ENCODE peak calls at places on chromosomes 2 and 18, in six cellular contexts. K is stimulated activated CD4-positive, alpha-beta T cell treated with anti-CD3 and anti-CD28 coated beads, Interleukin-4, amount 100 ng/mL, for 1 hour; Y is endothelial cell; G is CD8-positive, alpha-beta T cell; Q is KG1; F is NCI-H748 treated with DMSO at 0.1 percent for 48 hours. W is an unnamed sample.

GRCh38 chr2:187129306-187129705 is 280.3 kb upstream of the ZSWIM2 start:
- DNase-seq in K (no peak), Y (no peak), G (no peak), Q (no peak), F (no peak), W (no peak)

GRCh38 chr2:239252433-239253200 is 148.2 kb downstream of the HDAC4 start:
- DNase-seq in K (no peak), Y (no peak), G (no peak), Q (no peak), F (no peak), W (no peak)

GRCh38 chr2:186959486-186959885 is 110.5 kb upstream of the ZSWIM2 start:
- DNase-seq in K (no peak), Y (no peak), G (no peak), Q (no peak), F (no peak), W (no peak)

GRCh38 chr18:52288403-52289004 is 51.5 kb upstream of the DCC start:
- DNase-seq in K (no peak), Y (peak), G (no peak), Q (no peak), F (peak), W (peak)

GRCh38 chr2:232891621-232892071 is 21.6 kb downstream of the SNORC start:
- DNase-seq in K (no peak), Y (no peak), G (no peak), Q (no peak), F (no peak), W (no peak)

GRCh38 chr2:48589170-48589767 is 28.4 kb upstream of the GTF2A1L start:
- DNase-seq in K (no peak), Y (peak), G (no peak), Q (no peak), F (peak), W (peak)

GRCh38 chr18:11251891-11252270 is 102.5 kb upstream of the PIEZO2 start:
- DNase-seq in K (no peak), Y (no peak), G (no peak), Q (no peak), F (no peak), W (no peak)

GRCh38 chr18:5513947-5514346 is 29.9 kb downstream of the EPB41L3 start:
- DNase-seq in K (no peak), Y (no peak), G (no peak), Q (no peak), F (no peak), W (no peak)

GRCh38 chr2:42385225-42385624 is 24.2 kb upstream of the COX7A2L start:
- DNase-seq in K (no peak), Y (no peak), G (no peak), Q (no peak), F (no peak), W (no peak)

GRCh38 chr18:75678662-75679061 is 251.2 kb upstream of the SMIM21 start:
- DNase-seq in K (no peak), Y (no peak), G (no peak), Q (no peak), F (no peak), W (no peak)

GRCh38 chr2:134225841-134226240 is 28.0 kb upstream of the MGAT5 start:
- DNase-seq in K (no peak), Y (no peak), G (no peak), Q (no peak), F (no peak), W (no peak)

GRCh38 chr2:74535440-74535965 is 5.8 kb downstream of the HTRA2 start:
- DNase-seq in K (no peak), Y (no peak), G (no peak), Q (no peak), F (no peak), W (no peak)

GRCh38 chr2:23541453-23542334 is 156.7 kb downstream of the KLHL29 start:
- DNase-seq in K (no peak), Y (no peak), G (no peak), Q (no peak), F (peak), W (no peak)

GRCh38 chr18:55753643-55754255 is 165.8 kb upstream of the TCF4 start:
- DNase-seq in K (no peak), Y (no peak), G (no peak), Q (no peak), F (no peak), W (no peak)

GRCh38 chr2:237429761-237430160 is 15.8 kb upstream of the COL6A3 start:
- DNase-seq in K (no peak), Y (no peak), G (no peak), Q (no peak), F (no peak), W (no peak)

GRCh38 chr2:135056790-135057189 is 4.7 kb downstream of the RAB3GAP1 start:
- DNase-seq in K (no peak), Y (no peak), G (no peak), Q (no peak), F (no peak), W (no peak)

GRCh38 chr18:8965398-8965797 is 137.1 kb upstream of the NDUFV2 start:
- DNase-seq in K (no peak), Y (no peak), G (no peak), Q (no peak), F (no peak), W (no peak)

GRCh38 chr2:217289909-217290283 is 430.0 kb upstream of the TNP1 start:
- DNase-seq in K (no peak), Y (no peak), G (no peak), Q (no peak), F (peak), W (peak)

GRCh38 chr2:107374261-107374660 is 452.4 kb upstream of the RGPD4 start:
- DNase-seq in K (no peak), Y (no peak), G (no peak), Q (no peak), F (peak), W (no peak)

GRCh38 chr2:33111002-33111446 is 164.3 kb downstream of the LTBP1 start:
- DNase-seq in K (no peak), Y (no peak), G (no peak), Q (no peak), F (no peak), W (no peak)

GRCh38 chr18:35158728-35159443 is 81.9 kb upstream of the ZNF397 start:
- DNase-seq in K (no peak), Y (no peak), G (no peak), Q (peak), F (no peak), W (no peak)

GRCh38 chr2:172957734-172958133 is 117.9 kb upstream of the MAP3K20 start:
- DNase-seq in K (no peak), Y (no peak), G (no peak), Q (no peak), F (no peak), W (no peak)

GRCh38 chr2:30265441-30266015 is 34.2 kb downstream of the LBH start:
- DNase-seq in K (no peak), Y (no peak), G (no peak), Q (no peak), F (no peak), W (no peak)

GRCh38 chr2:98730053-98730850 is 680 bp downstream of the MGAT4A start:
- DNase-seq in K (peak), Y (peak), G (peak), Q (no peak), F (peak), W (peak)

GRCh38 chr18:5417342-5417741 is 121.8 kb upstream of the ZBTB14 start:
- DNase-seq in K (no peak), Y (no peak), G (no peak), Q (no peak), F (no peak), W (no peak)

GRCh38 chr2:230443540-230443939 is 27.5 kb downstream of the SP100 start:
- DNase-seq in K (no peak), Y (no peak), G (no peak), Q (no peak), F (no peak), W (no peak)

GRCh38 chr2:25664531-25665307 is 8.7 kb downstream of the DTNB start:
- DNase-seq in K (peak), Y (peak), G (no peak), Q (no peak), F (peak), W (peak)

GRCh38 chr2:136207030-136207623 is 89.2 kb upstream of the CXCR4 start:
- DNase-seq in K (no peak), Y (no peak), G (no peak), Q (no peak), F (no peak), W (no peak)

GRCh38 chr2:42569883-42570282 is 1.5 kb downstream of the MTA3 start:
- DNase-seq in K (no peak), Y (no peak), G (no peak), Q (no peak), F (peak), W (peak)

GRCh38 chr2:127811397-127811860 is 458 bp upstream of the WDR33 start:
- DNase-seq in K (no peak), Y (no peak), G (no peak), Q (no peak), F (no peak), W (no peak)

GRCh38 chr18:77087391-77088141 is 45.0 kb downstream of the MBP start:
- DNase-seq in K (no peak), Y (peak), G (no peak), Q (no peak), F (no peak), W (no peak)

GRCh38 chr2:109694190-109694589 is 80.0 kb downstream of the SOWAHC start:
- DNase-seq in K (no peak), Y (no peak), G (no peak), Q (no peak), F (no peak), W (no peak)

GRCh38 chr2:67572721-67573485 is 175.8 kb downstream of the ETAA1 start:
- DNase-seq in K (no peak), Y (no peak), G (no peak), Q (no peak), F (no peak), W (no peak)

GRCh38 chr2:23009545-23010149 is 375.3 kb upstream of the KLHL29 start:
- DNase-seq in K (no peak), Y (no peak), G (no peak), Q (no peak), F (no peak), W (no peak)

GRCh38 chr2:65532937-65533336 is 100.5 kb upstream of the SPRED2 start:
- DNase-seq in K (no peak), Y (no peak), G (no peak), Q (no peak), F (no peak), W (no peak)

GRCh38 chr2:197952540-197953202 is 148.3 kb downstream of the PLCL1 start:
- DNase-seq in K (peak), Y (no peak), G (no peak), Q (no peak), F (no peak), W (no peak)

W was measured in SK-N-SH.